ENCODE peak calls at places on chromosomes 1 and 21, in six cellular contexts. K is ovary; Z is effector memory CD4-positive, alpha-beta T cell; H is transverse colon; B is SJSA1; E is CD4-positive, CD25-positive, alpha-beta regulatory T cell. N is an unnamed sample.

GRCh38 chr21:28132713-28133112 is 860.0 kb downstream of the LTN1 start:
- DNase-seq in K (no peak), Z (no peak), H (no peak), B (no peak), E (no peak), N (no peak)

GRCh38 chr1:35264861-35265260 is 3.6 kb upstream of the ZMYM4 start:
- DNase-seq in K (peak; percentile 30), Z (no peak), H (peak; percentile 21), B (no peak), E (no peak), N (no peak)

GRCh38 chr1:67429011-67429527 is 1.1 kb downstream of the SERBP1 start:
- DNase-seq in K (no peak), Z (peak; percentile 3), H (no peak), B (no peak), E (peak; percentile 2), N (peak; percentile 22)

GRCh38 chr1:32759521-32759980 is 57.0 kb upstream of the SYNC start:
- DNase-seq in K (peak; percentile 59), Z (no peak), H (peak; percentile 80), B (no peak), E (no peak), N (peak; percentile 82)

GRCh38 chr1:39250460-39251240 is 46.2 kb downstream of the MACF1 start:
- DNase-seq in K (no peak), Z (no peak), H (no peak), B (no peak), E (no peak), N (no peak)

GRCh38 chr1:150804671-150805070 is 3.4 kb downstream of the CTSK start:
- DNase-seq in K (no peak), Z (no peak), H (no peak), B (no peak), E (no peak), N (no peak)

GRCh38 chr1:59903136-59903754 is 23.3 kb downstream of the CYP2J2 start:
- DNase-seq in K (no peak), Z (no peak), H (no peak), B (no peak), E (no peak), N (no peak)

GRCh38 chr1:175889848-175890247 is 146.5 kb upstream of the TNR start:
- DNase-seq in K (no peak), Z (no peak), H (no peak), B (no peak), E (no peak), N (no peak)

GRCh38 chr21:33997432-33997831 is 75.9 kb upstream of the MRPS6 start:
- DNase-seq in K (no peak), Z (no peak), H (no peak), B (no peak), E (no peak), N (no peak)

GRCh38 chr1:183989078-183989577 is 48.4 kb downstream of the COLGALT2 start:
- DNase-seq in K (no peak), Z (no peak), H (no peak), B (peak; percentile 47), E (no peak), N (no peak)

DNA sequence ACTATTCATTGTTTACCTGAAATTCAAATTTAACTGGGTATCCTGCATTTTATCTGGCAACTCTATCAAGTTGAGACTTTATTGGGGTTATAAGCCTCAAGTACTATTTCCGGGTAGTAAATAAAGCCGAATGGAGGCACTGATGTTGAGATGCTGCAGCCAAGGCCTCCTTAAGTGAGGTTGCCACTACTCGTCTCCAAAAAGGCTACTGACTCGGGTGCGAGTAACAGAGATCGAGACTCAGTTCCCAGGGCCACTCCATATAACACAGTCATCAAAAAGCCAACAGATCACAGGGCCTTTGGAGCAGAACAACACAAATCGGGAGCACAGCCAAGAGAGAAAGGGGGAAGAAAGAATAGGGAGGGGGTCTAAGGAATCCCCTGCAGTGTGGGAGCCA is 530 bp downstream of the COPA start:
- DNase-seq in K (no peak), Z (no peak), H (no peak), B (no peak), E (no peak), N (no peak)
- H3K36me3 ChIP-seq in K (no peaks in the 10 kb centered on the region), Z (peaks cover 33% of the 10 kb centered on the region), H (peaks cover 21% of the 10 kb centered on the region), B (peaks cover 77% of the 10 kb centered on the region), E (peaks cover 40% of the 10 kb centered on the region), N (peaks cover 11% of the 10 kb centered on the region)

GRCh38 chr1:77282866-77283539 is 1.2 kb downstream of the AK5 start:
- DNase-seq in K (no peak), Z (no peak), H (no peak), B (no peak), E (no peak), N (no peak)
- H3K4me3 ChIP-seq in K (no peak overlapping the region), Z (peak overlapping the region; percentile 71), H (peak overlapping the region; percentile 41), B (peak overlapping the region; percentile 47), E (peak overlapping the region; percentile 60), N (no peak overlapping the region)

DNA sequence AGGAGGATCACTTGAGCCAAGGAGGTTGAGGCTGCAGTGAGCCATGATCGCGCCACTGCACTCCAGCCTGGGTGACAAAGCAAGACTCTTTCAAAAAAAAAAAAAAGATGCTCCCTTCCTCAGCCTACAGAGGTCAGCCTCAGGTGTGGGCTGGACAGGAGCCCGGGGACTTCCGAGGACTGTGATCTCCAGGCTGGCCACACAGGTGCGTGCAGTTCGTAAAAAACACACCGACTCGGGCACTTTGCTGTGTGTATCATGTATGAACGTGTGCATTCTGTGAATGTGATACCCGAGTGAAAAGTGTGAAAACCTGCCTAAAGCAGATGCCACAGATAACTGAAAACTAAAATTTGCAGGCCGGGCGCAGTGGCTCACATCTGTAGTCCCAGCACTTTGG is 8.4 kb upstream of the CCDC27 start:
- DNase-seq in K (no peak), Z (no peak), H (no peak), B (no peak), E (no peak), N (no peak)
- H3K36me3 ChIP-seq in K (no peaks in the 10 kb centered on the region), Z (peaks cover 20% of the 10 kb centered on the region), H (no peaks in the 10 kb centered on the region), B (peaks cover 4% of the 10 kb centered on the region), E (peaks cover 15% of the 10 kb centered on the region), N (no peaks in the 10 kb centered on the region)

GRCh38 chr1:8858112-8858668 is 20.3 kb downstream of the ENO1 start:
- DNase-seq in K (no peak), Z (no peak), H (no peak), B (peak; percentile 73), E (no peak), N (no peak)

GRCh38 chr1:8856689-8857412 is 21.6 kb downstream of the ENO1 start:
- DNase-seq in K (no peak), Z (no peak), H (no peak), B (no peak), E (no peak), N (no peak)

GRCh38 chr1:8860738-8861516 is 17.6 kb downstream of the ENO1 start:
- DNase-seq in K (no peak), Z (no peak), H (no peak), B (no peak), E (no peak), N (no peak)

GRCh38 chr1:8862528-8862927 is 16.0 kb downstream of the ENO1 start:
- DNase-seq in K (no peak), Z (no peak), H (no peak), B (peak; percentile 60), E (peak; percentile 12), N (no peak)

DNA sequence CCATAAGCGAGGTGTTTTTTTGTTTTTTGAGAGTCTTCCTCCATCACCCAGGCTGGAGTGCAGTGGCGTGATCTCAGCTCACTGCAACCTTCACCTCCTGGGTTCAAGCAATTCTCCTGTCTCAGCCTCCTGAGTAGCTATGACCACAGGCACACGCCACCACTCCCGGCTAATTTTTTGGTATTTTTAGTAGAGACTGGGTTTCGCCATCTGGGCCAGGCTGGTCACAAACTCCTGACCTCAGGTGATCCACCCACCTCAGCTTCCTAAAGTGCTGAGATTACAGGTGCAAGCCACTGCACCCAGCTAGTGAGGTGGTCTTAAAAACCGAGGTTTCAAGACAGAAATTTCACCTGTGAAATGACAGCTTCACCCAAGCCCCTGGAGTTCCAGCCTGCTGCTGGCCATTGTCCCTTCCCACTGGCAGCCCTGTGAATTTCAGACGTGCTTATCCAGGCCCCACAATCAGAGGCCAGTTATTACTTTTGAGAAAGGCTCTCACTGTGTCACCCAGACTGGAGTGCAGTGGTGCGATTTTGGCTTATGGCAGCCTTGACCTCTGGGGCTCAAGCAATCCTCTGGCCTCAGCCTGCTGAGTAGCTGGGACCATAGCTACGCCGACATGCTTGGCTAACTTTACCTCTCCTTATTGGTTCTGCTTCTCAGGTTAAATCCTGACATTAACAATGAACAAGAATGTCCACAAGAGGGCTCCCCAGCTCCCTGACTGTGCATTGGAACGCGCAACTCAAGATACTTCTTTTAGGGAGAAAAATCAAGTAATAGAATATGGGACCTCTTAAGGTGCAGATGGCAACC is 19.4 kb downstream of the ENO1 start:
- DNase-seq in K (no peak), Z (peak; percentile 15), H (no peak), B (no peak), E (peak; percentile 20), N (no peak)
- H3K4me3 ChIP-seq in K (no peak overlapping the region), Z (no peak overlapping the region), H (no peak overlapping the region), B (no peak overlapping the region), E (no peak overlapping the region), N (no peak overlapping the region)

GRCh38 chr1:17404034-17404671 is 32.2 kb downstream of the PADI6 start:
- DNase-seq in K (no peak), Z (no peak), H (no peak), B (no peak), E (no peak), N (no peak)
- H3K36me3 ChIP-seq in K (no peaks in the 10 kb centered on the region), Z (peaks cover 14% of the 10 kb centered on the region), H (peaks cover 10% of the 10 kb centered on the region), B (peaks cover 22% of the 10 kb centered on the region), E (peaks cover 16% of the 10 kb centered on the region), N (no peaks in the 10 kb centered on the region)

DNA sequence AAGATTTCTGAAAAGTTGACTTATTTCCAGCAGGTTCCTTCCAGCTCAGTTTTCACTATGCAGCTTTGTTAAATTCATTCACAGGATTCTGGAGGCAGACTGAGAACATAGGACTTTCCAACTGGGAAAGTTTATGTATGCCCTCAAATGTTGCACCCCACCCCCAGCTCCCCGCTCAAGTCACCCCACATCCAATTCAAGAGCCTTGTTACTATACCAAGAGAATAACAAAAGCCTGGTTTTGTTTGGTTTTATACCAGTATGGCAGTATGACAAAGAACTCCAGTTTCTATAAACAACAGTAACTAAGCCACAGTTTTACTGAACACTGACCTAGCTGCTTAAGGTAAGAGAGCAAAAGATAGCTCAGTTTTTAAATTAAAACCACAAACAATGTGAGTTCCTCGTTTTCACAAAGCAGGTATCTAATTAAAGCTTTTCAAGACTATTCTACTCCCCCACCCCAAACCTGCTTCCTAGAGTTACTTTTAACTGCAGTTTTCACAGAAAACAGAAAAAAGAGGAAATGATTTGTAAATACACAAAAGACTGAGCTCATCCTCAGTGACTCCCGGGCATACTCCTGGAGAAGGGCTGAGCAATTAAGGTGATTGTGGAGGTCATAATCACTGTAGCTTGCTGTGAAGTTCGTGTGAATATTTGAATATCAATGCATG is 59.3 kb upstream of the LHX8 start:
- DNase-seq in K (no peak), Z (no peak), H (no peak), B (no peak), E (no peak), N (no peak)
- H3K4me3 ChIP-seq in K (no peak overlapping the region), Z (no peak overlapping the region), H (no peak overlapping the region), B (no peak overlapping the region), E (no peak overlapping the region), N (no peak overlapping the region)

GRCh38 chr21:32351428-32351827 is 41.4 kb downstream of the URB1 start:
- DNase-seq in K (no peak), Z (no peak), H (no peak), B (no peak), E (no peak), N (no peak)

GRCh38 chr21:32350211-32350980 is 42.4 kb downstream of the URB1 start:
- DNase-seq in K (no peak), Z (no peak), H (no peak), B (no peak), E (no peak), N (no peak)

GRCh38 chr21:32349333-32349944 is 43.4 kb downstream of the URB1 start:
- DNase-seq in K (no peak), Z (no peak), H (no peak), B (no peak), E (no peak), N (no peak)

GRCh38 chr21:32352556-32352955 is 40.3 kb downstream of the URB1 start:
- DNase-seq in K (no peak), Z (no peak), H (no peak), B (no peak), E (no peak), N (no peak)

GRCh38 chr21:32350981-32351380 is 41.8 kb downstream of the URB1 start:
- DNase-seq in K (no peak), Z (no peak), H (no peak), B (no peak), E (no peak), N (no peak)
- H3K36me3 ChIP-seq in K (no peaks in the 10 kb centered on the region), Z (peaks cover 97% of the 10 kb centered on the region), H (peaks cover 50% of the 10 kb centered on the region), B (peaks cover 100% of the 10 kb centered on the region), E (peaks cover 96% of the 10 kb centered on the region), N (peaks cover 16% of the 10 kb centered on the region)

N was measured in mucosa of descending colon.